ENCODE peak calls at places on chromosomes 3 and 15, in seven cellular contexts. One of them, this sample, is unnamed.

GRCh38 chr15:31263751-31264533 is 62.7 kb upstream of the KLF13 start:
- DNase-seq in stimulated activated CD4-positive, alpha-beta T cell treated with anti-CD3 and anti-CD28 coated beads, Interleukin-15, amount 100 ng/mL, for 24 hours: peak
- DNase-seq in DND-41: peak
- DNase-seq in anterior cingulate cortex: peak
- DNase-seq in NCI-H2081: peak
- DNase-seq in G401: peak
- DNase-seq in NCI-H524 treated with DMSO at 0.1 percent for 48 hours: peak
- DNase-seq in this sample: peak

GRCh38 chr3:125125822-125126245 is 70.0 kb upstream of the HEG1 start:
- DNase-seq in NCI-H524 treated with DMSO at 0.1 percent for 48 hours: no peak
- DNase-seq in G401: no peak
- DNase-seq in stimulated activated CD4-positive, alpha-beta T cell treated with anti-CD3 and anti-CD28 coated beads, Interleukin-15, amount 100 ng/mL, for 24 hours: peak
- DNase-seq in anterior cingulate cortex: no peak
- DNase-seq in DND-41: peak
- DNase-seq in NCI-H2081: no peak
- DNase-seq in this sample: no peak

GRCh38 chr15:90637693-90638092 is 79.5 kb upstream of the BLM start:
- DNase-seq in stimulated activated CD4-positive, alpha-beta T cell treated with anti-CD3 and anti-CD28 coated beads, Interleukin-15, amount 100 ng/mL, for 24 hours: no peak
- DNase-seq in anterior cingulate cortex: no peak
- DNase-seq in NCI-H2081: no peak
- DNase-seq in DND-41: no peak
- DNase-seq in NCI-H524 treated with DMSO at 0.1 percent for 48 hours: peak
- DNase-seq in G401: peak
- DNase-seq in this sample: no peak

GRCh38 chr3:21839181-21839580 is 88.2 kb upstream of the ZNF385D start:
- DNase-seq in G401: no peak
- DNase-seq in stimulated activated CD4-positive, alpha-beta T cell treated with anti-CD3 and anti-CD28 coated beads, Interleukin-15, amount 100 ng/mL, for 24 hours: no peak
- DNase-seq in NCI-H524 treated with DMSO at 0.1 percent for 48 hours: no peak
- DNase-seq in DND-41: no peak
- DNase-seq in anterior cingulate cortex: no peak
- DNase-seq in NCI-H2081: no peak
- DNase-seq in this sample: no peak

GRCh38 chr3:66482005-66482404 is 18.8 kb downstream of the LRIG1 start:
- DNase-seq in stimulated activated CD4-positive, alpha-beta T cell treated with anti-CD3 and anti-CD28 coated beads, Interleukin-15, amount 100 ng/mL, for 24 hours: no peak
- DNase-seq in NCI-H524 treated with DMSO at 0.1 percent for 48 hours: no peak
- DNase-seq in DND-41: no peak
- DNase-seq in NCI-H2081: no peak
- DNase-seq in anterior cingulate cortex: peak
- DNase-seq in G401: peak
- DNase-seq in this sample: no peak

GRCh38 chr15:65189102-65189740 is 4.1 kb upstream of the CLPX start:
- DNase-seq in DND-41: peak
- DNase-seq in G401: peak
- DNase-seq in NCI-H2081: no peak
- DNase-seq in NCI-H524 treated with DMSO at 0.1 percent for 48 hours: peak
- DNase-seq in stimulated activated CD4-positive, alpha-beta T cell treated with anti-CD3 and anti-CD28 coated beads, Interleukin-15, amount 100 ng/mL, for 24 hours: peak
- DNase-seq in anterior cingulate cortex: no peak
- DNase-seq in this sample: no peak

GRCh38 chr15:65612616-65612946 is 1.6 kb upstream of the INTS14 start:
- DNase-seq in anterior cingulate cortex: no peak
- DNase-seq in G401: no peak
- DNase-seq in NCI-H524 treated with DMSO at 0.1 percent for 48 hours: no peak
- DNase-seq in stimulated activated CD4-positive, alpha-beta T cell treated with anti-CD3 and anti-CD28 coated beads, Interleukin-15, amount 100 ng/mL, for 24 hours: no peak
- DNase-seq in DND-41: no peak
- DNase-seq in NCI-H2081: no peak
- DNase-seq in this sample: no peak

GRCh38 chr15:58980351-58980939 is 7.0 kb upstream of the RNF111 start:
- DNase-seq in stimulated activated CD4-positive, alpha-beta T cell treated with anti-CD3 and anti-CD28 coated beads, Interleukin-15, amount 100 ng/mL, for 24 hours: no peak
- DNase-seq in DND-41: no peak
- DNase-seq in NCI-H524 treated with DMSO at 0.1 percent for 48 hours: peak
- DNase-seq in G401: peak
- DNase-seq in anterior cingulate cortex: no peak
- DNase-seq in NCI-H2081: peak
- DNase-seq in this sample: no peak

GRCh38 chr3:55189359-55189801 is 261.5 kb upstream of the LRTM1 start:
- DNase-seq in stimulated activated CD4-positive, alpha-beta T cell treated with anti-CD3 and anti-CD28 coated beads, Interleukin-15, amount 100 ng/mL, for 24 hours: no peak
- DNase-seq in NCI-H2081: no peak
- DNase-seq in DND-41: no peak
- DNase-seq in NCI-H524 treated with DMSO at 0.1 percent for 48 hours: no peak
- DNase-seq in anterior cingulate cortex: no peak
- DNase-seq in G401: no peak
- DNase-seq in this sample: no peak

This sample was measured in B cell.